ENCODE peak calls at places on chromosomes 3 and 15, in seven cellular contexts. E, N, M, H, A, G and C are unnamed samples.

GRCh38 chr15:59420108-59420507 is 17.9 kb upstream of the FAM81A start:
- DNase-seq in E (no peak), N (no peak), M (no peak), H (no peak), A (no peak), G (no peak), C (no peak)

GRCh38 chr15:80989518-80990478 is at the start of gene MESD:
- DNase-seq in E (peak), N (peak), M (peak), H (peak), A (no peak), G (peak), C (peak)

GRCh38 chr15:40688932-40689799 is 5.8 kb upstream of the RAD51 start:
- DNase-seq in E (no peak), N (no peak), M (no peak), H (no peak), A (no peak), G (no peak), C (no peak)

GRCh38 chr3:105967117-105967516 is 98.3 kb upstream of the CBLB start:
- DNase-seq in E (no peak), N (no peak), M (no peak), H (no peak), A (no peak), G (no peak), C (peak)

GRCh38 chr3:183907911-183908331 is 23.2 kb upstream of the PARL start:
- DNase-seq in E (no peak), N (no peak), M (no peak), H (no peak), A (no peak), G (no peak), C (no peak)

GRCh38 chr3:81778678-81779182 is 17.3 kb upstream of the GBE1 start:
- DNase-seq in E (no peak), N (no peak), M (no peak), H (no peak), A (no peak), G (peak), C (peak)

GRCh38 chr3:69433938-69434263 is 48.0 kb upstream of the FRMD4B start:
- DNase-seq in E (no peak), N (peak), M (no peak), H (no peak), A (no peak), G (peak), C (peak)

GRCh38 chr3:159127021-159127392 is 325.2 kb downstream of the MFSD1 start:
- DNase-seq in E (no peak), N (no peak), M (no peak), H (no peak), A (no peak), G (no peak), C (peak)

GRCh38 chr3:54853573-54854404 is 74.1 kb downstream of the LRTM1 start:
- DNase-seq in E (peak), N (peak), M (peak), H (peak), A (no peak), G (peak), C (peak)

GRCh38 chr3:11944052-11944673 is 60.0 kb upstream of the SYN2 start:
- DNase-seq in E (no peak), N (peak), M (no peak), H (no peak), A (no peak), G (no peak), C (peak)